ENCODE peak calls at places on chromosome 11, in eight cellular contexts. S, U, V, T, W, E, H and X are unnamed samples.

GRCh38 chr11:110098645-110099044 is 5.5 kb downstream of the ZC3H12C start:
- DNase-seq in S (no peak), V (peak), W (no peak), H (no peak), U (no peak), E (peak), T (no peak), X (no peak)

GRCh38 chr11:117223741-117224685 is 7.9 kb downstream of the PCSK7 start:
- DNase-seq in U (no peak), V (no peak), H (peak), T (no peak), W (no peak), E (no peak), S (no peak), X (no peak)

GRCh38 chr11:34915136-34916013 is 804 bp downstream of the APIP start:
- DNase-seq in W (peak), V (peak), T (peak), U (no peak), S (no peak), E (peak), H (no peak), X (no peak)

GRCh38 chr11:40291304-40292100 is 1168.0 kb downstream of the LRRC4C start:
- DNase-seq in T (no peak), H (no peak), W (no peak), V (no peak), E (no peak), U (no peak), S (no peak), X (no peak)

GRCh38 chr11:69339041-69339733 is 45.2 kb downstream of the MYEOV start:
- DNase-seq in W (no peak), V (no peak), H (peak), T (no peak), E (no peak), U (no peak), S (no peak), X (no peak)

GRCh38 chr11:100776212-100776896 is 89.3 kb downstream of the ARHGAP42 start:
- DNase-seq in E (peak), H (no peak), V (peak), T (peak), W (peak), U (no peak), S (no peak), X (no peak)

GRCh38 chr11:32527776-32528175 is 55.9 kb upstream of the EIF3M start:
- DNase-seq in W (no peak), U (no peak), V (no peak), H (no peak), S (no peak), E (no peak), T (no peak), X (no peak)

GRCh38 chr11:59158206-59159068 is 13.5 kb upstream of the DTX4 start:
- DNase-seq in W (peak), S (no peak), V (peak), U (no peak), T (peak), E (peak), H (peak), X (peak)

GRCh38 chr11:40716344-40717178 is 742.9 kb downstream of the LRRC4C start:
- DNase-seq in E (no peak), T (no peak), H (no peak), W (no peak), U (no peak), V (no peak), S (no peak), X (no peak)

GRCh38 chr11:130449996-130450419 is 1.6 kb downstream of the ADAMTS15 start:
- DNase-seq in H (peak), E (no peak), V (peak), U (no peak), S (no peak), W (peak), T (peak), X (no peak)

GRCh38 chr11:16895306-16895705 is 118.9 kb downstream of the PLEKHA7 start:
- DNase-seq in H (no peak), V (peak), E (peak), W (no peak), U (no peak), S (no peak), T (no peak), X (no peak)

GRCh38 chr11:16891964-16892363 is 122.2 kb downstream of the PLEKHA7 start:
- DNase-seq in E (peak), T (peak), V (peak), H (no peak), W (peak), U (no peak), S (peak), X (no peak)

GRCh38 chr11:16890442-16890841 is 123.8 kb downstream of the PLEKHA7 start:
- DNase-seq in V (no peak), T (no peak), W (no peak), S (no peak), U (no peak), E (peak), H (no peak), X (no peak)

GRCh38 chr11:16891170-16891569 is 123.0 kb downstream of the PLEKHA7 start:
- DNase-seq in H (no peak), T (no peak), V (no peak), S (no peak), E (no peak), U (no peak), W (no peak), X (no peak)

GRCh38 chr11:16893456-16894076 is 120.6 kb downstream of the PLEKHA7 start:
- DNase-seq in W (no peak), T (no peak), E (peak), V (no peak), S (no peak), U (no peak), H (peak), X (no peak)
- TF ChIP-seq CTCF in W (no peak), T (no peak), E (no peak), V (no peak), S (no peak), U (no peak), H (no peak), X (no peak)

GRCh38 chr11:6260207-6260726 is 629 bp downstream of the CCKBR start:
- DNase-seq in T (no peak), E (no peak), W (no peak), U (no peak), H (peak), V (no peak), S (no peak), X (no peak)
- H3K4me3 ChIP-seq in T (no peak), E (no peak), W (no peak), U (no peak), H (peak), V (no peak), S (no peak), X (no peak)

DNA sequence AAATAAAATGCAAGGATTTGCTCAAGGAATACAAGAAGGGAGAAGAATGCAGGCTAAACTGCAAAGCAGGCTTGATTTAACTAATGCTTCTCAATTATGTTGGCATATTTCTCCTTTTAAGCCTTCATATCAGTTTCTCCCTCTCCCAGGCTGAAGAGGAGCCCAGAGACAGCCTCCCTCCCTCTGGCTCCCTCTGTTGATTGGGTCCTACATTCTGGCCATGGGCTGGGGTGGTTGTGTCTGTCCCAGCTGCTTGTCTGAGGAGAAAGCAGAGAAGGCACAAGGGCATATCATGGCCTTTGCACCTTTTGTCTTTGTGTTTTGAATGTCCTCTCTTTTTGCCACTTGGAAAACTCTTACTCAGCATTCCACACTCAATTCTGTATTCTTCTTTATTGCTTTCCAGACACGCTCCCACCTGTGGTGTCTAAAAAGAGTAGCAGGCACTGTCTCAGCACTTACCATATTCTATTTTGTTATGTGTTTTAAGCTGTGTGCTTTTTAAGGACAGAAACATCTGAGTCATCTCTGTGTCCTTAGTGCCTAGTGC is 77.4 kb downstream of the INSC start:
- DNase-seq in U (no peak), S (no peak), V (no peak), W (no peak), E (no peak), T (no peak), H (peak), X (no peak)
- TF ChIP-seq CTCF in U (no peak), S (no peak), V (no peak), W (no peak), E (no peak), T (no peak), H (peak), X (no peak)

DNA sequence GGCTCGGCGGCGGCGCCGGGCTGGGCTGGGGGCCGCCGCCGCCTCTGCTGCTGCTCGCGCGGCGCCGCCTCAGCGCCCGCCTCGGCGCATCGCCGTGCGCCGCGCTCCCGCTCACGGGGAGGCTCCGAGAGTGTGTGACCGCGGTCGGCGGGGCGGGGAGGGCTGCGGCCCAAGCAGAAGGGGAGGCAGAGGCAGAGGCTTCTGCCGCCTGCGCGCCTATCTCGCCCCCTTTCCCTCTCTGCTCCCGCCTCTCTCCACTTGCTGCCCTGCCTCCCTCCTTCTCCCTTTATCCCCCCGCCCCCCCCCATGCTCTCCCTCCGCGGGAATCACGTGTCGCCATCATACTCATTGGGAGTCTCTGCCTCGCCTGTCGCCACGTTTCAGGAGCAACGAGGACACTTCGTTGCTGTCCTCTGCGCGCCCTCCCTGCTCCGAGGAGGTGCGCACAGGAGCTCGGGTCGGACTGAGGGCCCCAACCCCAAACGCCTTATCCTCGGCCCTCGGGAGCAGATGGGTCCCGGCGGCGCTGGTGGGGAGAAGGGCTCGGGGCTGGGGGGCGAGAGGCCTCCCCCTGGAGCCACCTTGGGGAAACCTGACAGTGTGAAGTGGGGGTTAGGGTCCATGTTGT is at the start of gene GUCY1A2:
- DNase-seq in S (no peak), V (no peak), U (no peak), W (no peak), H (peak), E (no peak), T (peak), X (no peak)
- H3K4me3 ChIP-seq in S (peak), V (peak), U (peak), W (peak), H (peak), E (peak), T (peak), X (peak)

GRCh38 chr11:61174949-61175348 is 13.7 kb upstream of the VPS37C start:
- DNase-seq in S (no peak), V (no peak), U (no peak), H (no peak), T (no peak), E (no peak), W (no peak), X (no peak)
- TF ChIP-seq CTCF in S (no peak), V (no peak), U (no peak), H (no peak), T (no peak), E (no peak), W (no peak), X (no peak)

GRCh38 chr11:133082851-133083488 is 449.3 kb downstream of the OPCML start:
- DNase-seq in W (peak), U (no peak), V (peak), H (peak), E (no peak), S (no peak), T (peak), X (no peak)

GRCh38 chr11:133081730-133082452 is 450.4 kb downstream of the OPCML start:
- DNase-seq in E (no peak), V (no peak), T (no peak), H (peak), W (no peak), U (no peak), S (no peak), X (no peak)

GRCh38 chr11:133078591-133079179 is 453.6 kb downstream of the OPCML start:
- DNase-seq in S (no peak), U (no peak), V (peak), E (no peak), T (peak), H (peak), W (peak), X (no peak)

GRCh38 chr11:133081020-133081419 is 451.3 kb downstream of the OPCML start:
- DNase-seq in H (peak), T (no peak), U (no peak), S (no peak), E (no peak), W (no peak), V (no peak), X (no peak)

DNA sequence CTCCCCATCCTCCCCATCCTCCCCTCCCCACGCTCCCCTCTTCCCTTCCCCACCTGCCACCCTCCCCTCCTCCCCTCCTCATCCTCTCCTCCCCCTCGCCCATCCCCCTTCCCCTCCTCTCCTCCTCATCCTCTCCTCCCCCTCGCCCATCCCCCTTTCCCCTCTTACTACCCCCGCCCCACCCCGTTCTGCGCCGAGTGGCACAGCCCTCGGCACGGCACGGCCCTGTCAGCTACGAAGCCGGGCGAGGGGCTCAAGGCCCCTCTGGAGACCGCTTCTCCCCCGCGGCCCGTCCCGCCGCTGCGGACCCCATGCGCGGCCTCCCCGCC is 449.9 kb downstream of the OPCML start:
- DNase-seq in E (no peak), W (peak), V (no peak), U (no peak), H (no peak), T (peak), S (no peak), X (no peak)
- H3K4me3 ChIP-seq in E (no peak), W (no peak), V (no peak), U (peak), H (no peak), T (no peak), S (peak), X (no peak)

GRCh38 chr11:4713241-4713640 is 8.7 kb downstream of the MMP26 start:
- DNase-seq in W (no peak), H (no peak), T (no peak), V (no peak), U (no peak), S (no peak), E (peak), X (no peak)

GRCh38 chr11:4714300-4714699 is 9.7 kb downstream of the MMP26 start:
- DNase-seq in H (no peak), T (no peak), W (no peak), S (no peak), V (no peak), U (no peak), E (no peak), X (no peak)
- TF ChIP-seq CTCF in H (no peak), T (no peak), W (no peak), S (no peak), V (no peak), U (no peak), E (no peak), X (no peak)

GRCh38 chr11:79440451-79441158 is at the start of gene TENM4:
- DNase-seq in T (peak), W (peak), H (peak), S (peak), U (no peak), V (peak), E (peak), X (peak)
- H3K4me3 ChIP-seq in T (peak), W (peak), H (peak), S (peak), U (peak), V (peak), E (peak), X (peak)

GRCh38 chr11:92399702-92400101 is 175.1 kb downstream of the FAT3 start:
- DNase-seq in U (no peak), E (no peak), T (no peak), W (no peak), H (no peak), V (no peak), S (no peak), X (no peak)
- TF ChIP-seq CTCF in U (no peak), E (no peak), T (no peak), W (no peak), H (peak), V (peak), S (no peak), X (no peak)

DNA sequence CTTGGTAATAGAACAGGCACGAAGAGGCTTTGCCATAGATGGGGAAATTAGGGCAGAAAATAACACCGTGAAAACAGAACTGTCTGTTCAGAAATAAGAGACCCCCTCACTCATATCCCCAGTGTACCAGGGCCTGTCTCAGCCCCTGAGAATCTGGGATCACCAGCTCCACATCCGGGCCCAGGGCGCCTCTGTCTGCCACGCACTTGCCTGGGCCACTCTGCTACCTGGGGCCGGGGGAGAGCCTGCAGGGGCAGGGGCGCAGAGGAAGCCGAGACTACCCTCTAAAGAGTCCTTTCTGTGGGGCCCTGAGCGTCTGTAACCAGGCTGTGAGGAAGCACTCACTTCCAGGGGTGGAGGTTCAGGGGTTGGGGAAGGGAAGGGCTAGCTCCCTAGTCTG is 19.8 kb downstream of the NECTIN1 start:
- DNase-seq in S (no peak), E (no peak), U (no peak), W (no peak), H (no peak), V (no peak), T (no peak), X (no peak)
- H3K4me3 ChIP-seq in S (no peak), E (no peak), U (no peak), W (no peak), H (no peak), V (no peak), T (no peak), X (no peak)